ENCODE peak calls at places on chromosomes 5 and 9, in eight cellular contexts. I, L, A, Z, P, D, T and Y are unnamed samples.

GRCh38 chr5:96870094-96871021 is 5.9 kb upstream of the ERAP2 start:
- DNase-seq in I (no peak), L (no peak), A (no peak), Z (no peak), P (no peak), D (no peak), T (no peak), Y (no peak)

GRCh38 chr5:16791036-16791705 is 144.9 kb downstream of the MYO10 start:
- DNase-seq in I (no peak), L (no peak), A (peak; percentile 70), Z (no peak), P (peak; percentile 35), D (no peak), T (peak; percentile 36), Y (no peak)

GRCh38 chr9:121836382-121836885 is 185.0 kb downstream of the DAB2IP start:
- DNase-seq in I (no peak), L (no peak), A (no peak), Z (peak; percentile 28), P (no peak), D (no peak), T (no peak), Y (no peak)

GRCh38 chr9:71681104-71681707 is 87.1 kb downstream of the CEMIP2 start:
- DNase-seq in I (no peak), L (no peak), A (no peak), Z (no peak), P (no peak), D (no peak), T (no peak), Y (no peak)

GRCh38 chr9:133493428-133493827 is 14.5 kb upstream of the SLC2A6 start:
- DNase-seq in I (no peak), L (no peak), A (no peak), Z (no peak), P (no peak), D (peak; percentile 78), T (no peak), Y (no peak)

GRCh38 chr9:95025213-95026170 is 292.0 kb downstream of the FANCC start:
- DNase-seq in I (no peak), L (peak; percentile 80), A (no peak), Z (no peak), P (no peak), D (peak; percentile 94), T (peak; percentile 80), Y (peak; percentile 40)

GRCh38 chr9:98457696-98458370 is 202.4 kb upstream of the TBC1D2 start:
- DNase-seq in I (no peak), L (no peak), A (no peak), Z (no peak), P (no peak), D (no peak), T (no peak), Y (no peak)

GRCh38 chr9:104784098-104784497 is 20.2 kb downstream of the NIPSNAP3B start:
- DNase-seq in I (no peak), L (no peak), A (no peak), Z (no peak), P (no peak), D (no peak), T (no peak), Y (no peak)

GRCh38 chr5:88275574-88275973 is 6.9 kb upstream of the TMEM161B start:
- DNase-seq in I (no peak), L (no peak), A (no peak), Z (no peak), P (no peak), D (no peak), T (no peak), Y (no peak)

GRCh38 chr9:27836661-27837401 is 263.6 kb upstream of the C9orf72 start:
- DNase-seq in I (no peak), L (no peak), A (no peak), Z (no peak), P (no peak), D (no peak), T (no peak), Y (no peak)

GRCh38 chr5:58466939-58467338 is 7.1 kb upstream of the PLK2 start:
- DNase-seq in I (no peak), L (no peak), A (peak; percentile 57), Z (no peak), P (no peak), D (no peak), T (no peak), Y (no peak)

GRCh38 chr9:93225892-93226291 is 42.0 kb downstream of the WNK2 start:
- DNase-seq in I (no peak), L (no peak), A (no peak), Z (no peak), P (no peak), D (peak; percentile 58), T (no peak), Y (no peak)

GRCh38 chr5:126976520-126977172 is 53.7 kb downstream of the MARCHF3 start:
- DNase-seq in I (no peak), L (no peak), A (no peak), Z (no peak), P (no peak), D (no peak), T (no peak), Y (no peak)

GRCh38 chr5:137510671-137511070 is 11.5 kb upstream of the SPOCK1 start:
- DNase-seq in I (no peak), L (no peak), A (no peak), Z (no peak), P (no peak), D (no peak), T (no peak), Y (no peak)

DNA sequence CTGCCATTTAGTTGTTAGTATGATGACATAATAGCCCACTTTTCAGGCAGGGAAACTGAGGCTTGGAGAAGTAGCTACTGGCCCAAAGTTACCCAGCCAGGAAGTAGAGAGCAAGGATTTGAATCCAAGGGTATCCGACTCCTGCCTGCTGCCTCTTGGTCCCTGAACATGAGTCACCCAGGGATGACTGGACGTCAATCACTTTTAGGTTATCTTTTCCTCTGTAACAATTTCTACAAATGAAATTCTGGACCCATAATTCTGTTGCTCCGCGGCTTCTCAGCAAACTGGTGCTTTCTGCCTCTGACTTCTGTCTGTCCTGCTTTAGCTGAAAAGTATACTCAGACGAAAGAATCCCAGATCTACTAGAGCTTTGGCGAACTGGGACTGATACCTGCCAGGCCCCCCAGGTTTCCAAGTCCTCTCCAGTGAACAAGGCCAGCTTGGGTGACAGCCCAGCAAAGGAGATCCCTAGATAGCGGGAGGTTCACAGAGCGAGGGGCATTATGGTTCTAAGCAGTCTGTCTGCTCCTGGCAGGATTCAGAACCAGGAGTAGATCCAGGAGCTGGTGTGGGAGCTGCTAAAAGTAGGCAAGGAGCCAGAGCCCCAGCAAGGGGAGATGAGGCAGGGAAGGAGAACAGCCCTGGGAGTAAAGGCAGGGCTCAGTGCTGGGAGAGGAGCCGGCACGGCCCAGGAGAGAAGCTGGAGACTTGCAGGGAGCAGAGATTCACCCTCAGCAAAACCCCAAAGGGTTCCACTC is 20.6 kb downstream of the OLFML2A start:
- DNase-seq in I (no peak), L (no peak), A (no peak), Z (no peak), P (no peak), D (no peak), T (no peak), Y (no peak)
- H3K27ac ChIP-seq in I (peak overlapping the region; percentile 64), L (peak overlapping the region; percentile 42), A (no peak overlapping the region), Z (no peak overlapping the region), P (no peak overlapping the region), D (no peak overlapping the region), T (no peak overlapping the region), Y (no peak overlapping the region)

DNA sequence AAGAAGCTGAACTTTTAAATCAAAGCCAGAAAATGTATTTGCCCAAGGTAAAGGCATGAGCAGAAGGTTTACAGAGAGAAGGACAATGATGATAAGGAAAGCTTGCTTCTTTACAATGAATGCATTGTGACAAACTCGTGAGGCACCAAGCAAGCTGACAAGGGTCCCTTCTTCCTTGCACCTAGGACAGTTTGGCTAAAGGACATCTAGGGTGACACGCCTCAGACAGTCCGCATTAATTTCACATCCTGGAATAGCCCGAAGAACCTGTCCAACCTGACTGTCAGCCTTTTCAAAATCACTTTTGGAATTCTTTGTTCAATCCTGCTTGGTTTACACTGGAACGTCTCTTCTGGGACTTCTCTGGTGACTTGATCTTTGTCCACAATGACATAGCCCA is 146.4 kb upstream of the MAP3K1 start:
- DNase-seq in I (no peak), L (no peak), A (no peak), Z (no peak), P (no peak), D (no peak), T (peak; percentile 58), Y (no peak)
- H3K27ac ChIP-seq in I (no peak overlapping the region), L (no peak overlapping the region), A (no peak overlapping the region), Z (no peak overlapping the region), P (no peak overlapping the region), D (no peak overlapping the region), T (no peak overlapping the region), Y (no peak overlapping the region)

GRCh38 chr5:95759005-95759404 is 27.9 kb downstream of the RHOBTB3 start:
- DNase-seq in I (no peak), L (no peak), A (no peak), Z (no peak), P (no peak), D (peak; percentile 87), T (peak; percentile 77), Y (no peak)

GRCh38 chr5:95762681-95763041 is 31.5 kb downstream of the RHOBTB3 start:
- DNase-seq in I (no peak), L (no peak), A (no peak), Z (no peak), P (no peak), D (no peak), T (no peak), Y (no peak)

GRCh38 chr5:95759634-95760033 is 28.5 kb downstream of the RHOBTB3 start:
- DNase-seq in I (no peak), L (no peak), A (no peak), Z (no peak), P (no peak), D (no peak), T (peak; percentile 95), Y (no peak)

GRCh38 chr5:95761771-95762680 is 30.9 kb downstream of the RHOBTB3 start:
- DNase-seq in I (no peak), L (no peak), A (no peak), Z (no peak), P (no peak), D (no peak), T (no peak), Y (no peak)

GRCh38 chr5:95760291-95761191 is 29.4 kb downstream of the RHOBTB3 start:
- DNase-seq in I (no peak), L (no peak), A (no peak), Z (no peak), P (no peak), D (no peak), T (peak; percentile 71), Y (no peak)
- H3K27ac ChIP-seq in I (peak overlapping the region; percentile 63), L (no peak overlapping the region), A (no peak overlapping the region), Z (no peak overlapping the region), P (peak overlapping the region; percentile 24), D (no peak overlapping the region), T (peak overlapping the region; percentile 51), Y (no peak overlapping the region)

GRCh38 chr5:72841756-72842535 is 25.5 kb downstream of the TNPO1 start:
- DNase-seq in I (no peak), L (no peak), A (no peak), Z (no peak), P (no peak), D (no peak), T (no peak), Y (no peak)
- H3K27ac ChIP-seq in I (no peak overlapping the region), L (peak overlapping the region; percentile 49), A (no peak overlapping the region), Z (no peak overlapping the region), P (no peak overlapping the region), D (no peak overlapping the region), T (no peak overlapping the region), Y (no peak overlapping the region)